ENCODE peak calls at places on chromosomes 5 and 9, in eight cellular contexts. One of them, this sample, is unnamed.

GRCh38 chr5:122849746-122850145 is 4.3 kb downstream of the SNX24 start:
- DNase-seq in frontal cortex: no peak
- DNase-seq in GM23338: no peak
- DNase-seq in DND-41: no peak
- DNase-seq in HEK293T: no peak
- DNase-seq in naive thymus-derived CD8-positive, alpha-beta T cell: no peak
- DNase-seq in GM03348: no peak
- DNase-seq in fibroblast of the conjunctiva: no peak
- DNase-seq in this sample: no peak

GRCh38 chr5:19986036-19986619 is 1.9 kb downstream of the CDH18 start:
- DNase-seq in frontal cortex: no peak
- DNase-seq in GM23338: no peak
- DNase-seq in DND-41: no peak
- DNase-seq in HEK293T: no peak
- DNase-seq in naive thymus-derived CD8-positive, alpha-beta T cell: no peak
- DNase-seq in GM03348: no peak
- DNase-seq in fibroblast of the conjunctiva: peak; percentile 46
- DNase-seq in this sample: no peak

GRCh38 chr5:174531782-174532191 is 192.6 kb upstream of the MSX2 start:
- DNase-seq in frontal cortex: no peak
- DNase-seq in GM23338: no peak
- DNase-seq in DND-41: peak; percentile 4
- DNase-seq in HEK293T: no peak
- DNase-seq in naive thymus-derived CD8-positive, alpha-beta T cell: no peak
- DNase-seq in GM03348: no peak
- DNase-seq in fibroblast of the conjunctiva: no peak
- DNase-seq in this sample: no peak

GRCh38 chr5:23419115-23419514 is 88.3 kb upstream of the PRDM9 start:
- DNase-seq in frontal cortex: no peak
- DNase-seq in GM23338: peak; percentile 57
- DNase-seq in DND-41: no peak
- DNase-seq in HEK293T: peak; percentile 68
- DNase-seq in naive thymus-derived CD8-positive, alpha-beta T cell: no peak
- DNase-seq in GM03348: no peak
- DNase-seq in fibroblast of the conjunctiva: no peak
- DNase-seq in this sample: no peak

GRCh38 chr9:136656795-136657611 is 5.7 kb upstream of the EGFL7 start:
- DNase-seq in frontal cortex: peak; percentile 24
- DNase-seq in GM23338: no peak
- DNase-seq in DND-41: no peak
- DNase-seq in HEK293T: no peak
- DNase-seq in naive thymus-derived CD8-positive, alpha-beta T cell: no peak
- DNase-seq in GM03348: no peak
- DNase-seq in fibroblast of the conjunctiva: no peak
- DNase-seq in this sample: no peak

GRCh38 chr5:76819851-76820280 is 1.0 kb downstream of the F2RL1 start:
- DNase-seq in frontal cortex: no peak
- DNase-seq in GM23338: peak; percentile 43
- DNase-seq in DND-41: no peak
- DNase-seq in HEK293T: peak; percentile 31
- DNase-seq in naive thymus-derived CD8-positive, alpha-beta T cell: no peak
- DNase-seq in GM03348: no peak
- DNase-seq in fibroblast of the conjunctiva: no peak
- DNase-seq in this sample: no peak

GRCh38 chr5:140214831-140215230 is 39.8 kb downstream of the CYSTM1 start:
- DNase-seq in frontal cortex: no peak
- DNase-seq in GM23338: no peak
- DNase-seq in DND-41: peak; percentile 48
- DNase-seq in HEK293T: no peak
- DNase-seq in naive thymus-derived CD8-positive, alpha-beta T cell: no peak
- DNase-seq in GM03348: peak; percentile 64
- DNase-seq in fibroblast of the conjunctiva: peak; percentile 14
- DNase-seq in this sample: peak; percentile 21

GRCh38 chr5:117559005-117559844 is 984.6 kb upstream of the SEMA6A start:
- DNase-seq in frontal cortex: no peak
- DNase-seq in GM23338: no peak
- DNase-seq in DND-41: no peak
- DNase-seq in HEK293T: no peak
- DNase-seq in naive thymus-derived CD8-positive, alpha-beta T cell: no peak
- DNase-seq in GM03348: no peak
- DNase-seq in fibroblast of the conjunctiva: no peak
- DNase-seq in this sample: no peak

GRCh38 chr5:72079288-72079687 is 28.0 kb upstream of the MAP1B start:
- DNase-seq in frontal cortex: no peak
- DNase-seq in GM23338: peak; percentile 65
- DNase-seq in DND-41: no peak
- DNase-seq in HEK293T: peak; percentile 23
- DNase-seq in naive thymus-derived CD8-positive, alpha-beta T cell: no peak
- DNase-seq in GM03348: peak; percentile 9
- DNase-seq in fibroblast of the conjunctiva: no peak
- DNase-seq in this sample: no peak

GRCh38 chr5:19605846-19606407 is 382.1 kb downstream of the CDH18 start:
- DNase-seq in frontal cortex: no peak
- DNase-seq in GM23338: no peak
- DNase-seq in DND-41: no peak
- DNase-seq in HEK293T: no peak
- DNase-seq in naive thymus-derived CD8-positive, alpha-beta T cell: no peak
- DNase-seq in GM03348: no peak
- DNase-seq in fibroblast of the conjunctiva: no peak
- DNase-seq in this sample: no peak

GRCh38 chr5:59837071-59837470 is 56.5 kb downstream of the PDE4D start:
- DNase-seq in frontal cortex: no peak
- DNase-seq in GM23338: no peak
- DNase-seq in DND-41: no peak
- DNase-seq in HEK293T: no peak
- DNase-seq in naive thymus-derived CD8-positive, alpha-beta T cell: no peak
- DNase-seq in GM03348: no peak
- DNase-seq in fibroblast of the conjunctiva: no peak
- DNase-seq in this sample: no peak

GRCh38 chr9:124320062-124320973 is 62.6 kb downstream of the NEK6 start:
- DNase-seq in frontal cortex: peak; percentile 56
- DNase-seq in GM23338: peak; percentile 90
- DNase-seq in DND-41: peak; percentile 61
- DNase-seq in HEK293T: peak; percentile 87
- DNase-seq in naive thymus-derived CD8-positive, alpha-beta T cell: peak; percentile 11
- DNase-seq in GM03348: peak; percentile 92
- DNase-seq in fibroblast of the conjunctiva: peak; percentile 44
- DNase-seq in this sample: no peak

GRCh38 chr5:180194410-180195345 is 14.3 kb downstream of the RASGEF1C start:
- DNase-seq in frontal cortex: no peak
- DNase-seq in GM23338: no peak
- DNase-seq in DND-41: no peak
- DNase-seq in HEK293T: no peak
- DNase-seq in naive thymus-derived CD8-positive, alpha-beta T cell: no peak
- DNase-seq in GM03348: no peak
- DNase-seq in fibroblast of the conjunctiva: no peak
- DNase-seq in this sample: no peak

GRCh38 chr5:39661026-39661779 is 236.4 kb upstream of the DAB2 start:
- DNase-seq in frontal cortex: no peak
- DNase-seq in GM23338: no peak
- DNase-seq in DND-41: no peak
- DNase-seq in HEK293T: no peak
- DNase-seq in naive thymus-derived CD8-positive, alpha-beta T cell: no peak
- DNase-seq in GM03348: no peak
- DNase-seq in fibroblast of the conjunctiva: no peak
- DNase-seq in this sample: no peak

GRCh38 chr5:40677456-40677855 is 2.3 kb upstream of the PTGER4 start:
- DNase-seq in frontal cortex: no peak
- DNase-seq in GM23338: no peak
- DNase-seq in DND-41: no peak
- DNase-seq in HEK293T: no peak
- DNase-seq in naive thymus-derived CD8-positive, alpha-beta T cell: no peak
- DNase-seq in GM03348: no peak
- DNase-seq in fibroblast of the conjunctiva: no peak
- DNase-seq in this sample: no peak

GRCh38 chr5:60372786-60373185 is 327.2 kb downstream of the DEPDC1B start:
- DNase-seq in frontal cortex: no peak
- DNase-seq in GM23338: no peak
- DNase-seq in DND-41: no peak
- DNase-seq in HEK293T: no peak
- DNase-seq in naive thymus-derived CD8-positive, alpha-beta T cell: no peak
- DNase-seq in GM03348: no peak
- DNase-seq in fibroblast of the conjunctiva: no peak
- DNase-seq in this sample: no peak

GRCh38 chr5:136155078-136155477 is 22.4 kb downstream of the SMAD5 start:
- DNase-seq in frontal cortex: no peak
- DNase-seq in GM23338: no peak
- DNase-seq in DND-41: no peak
- DNase-seq in HEK293T: no peak
- DNase-seq in naive thymus-derived CD8-positive, alpha-beta T cell: no peak
- DNase-seq in GM03348: no peak
- DNase-seq in fibroblast of the conjunctiva: no peak
- DNase-seq in this sample: no peak

GRCh38 chr9:89500008-89500407 is 2.1 kb upstream of the SEMA4D start:
- DNase-seq in frontal cortex: no peak
- DNase-seq in GM23338: no peak
- DNase-seq in DND-41: no peak
- DNase-seq in HEK293T: no peak
- DNase-seq in naive thymus-derived CD8-positive, alpha-beta T cell: no peak
- DNase-seq in GM03348: no peak
- DNase-seq in fibroblast of the conjunctiva: no peak
- DNase-seq in this sample: no peak

GRCh38 chr9:86713456-86713855 is 233.8 kb downstream of the GAS1 start:
- DNase-seq in frontal cortex: no peak
- DNase-seq in GM23338: no peak
- DNase-seq in DND-41: no peak
- DNase-seq in HEK293T: no peak
- DNase-seq in naive thymus-derived CD8-positive, alpha-beta T cell: no peak
- DNase-seq in GM03348: peak; percentile 47
- DNase-seq in fibroblast of the conjunctiva: no peak
- DNase-seq in this sample: no peak

GRCh38 chr5:74341221-74341620 is 299.3 kb downstream of the ENC1 start:
- DNase-seq in frontal cortex: no peak
- DNase-seq in GM23338: no peak
- DNase-seq in DND-41: no peak
- DNase-seq in HEK293T: no peak
- DNase-seq in naive thymus-derived CD8-positive, alpha-beta T cell: no peak
- DNase-seq in GM03348: no peak
- DNase-seq in fibroblast of the conjunctiva: no peak
- DNase-seq in this sample: no peak

GRCh38 chr5:126002222-126002897 is 420.8 kb upstream of the GRAMD2B start:
- DNase-seq in frontal cortex: no peak
- DNase-seq in GM23338: no peak
- DNase-seq in DND-41: no peak
- DNase-seq in HEK293T: peak; percentile 28
- DNase-seq in naive thymus-derived CD8-positive, alpha-beta T cell: no peak
- DNase-seq in GM03348: peak; percentile 16
- DNase-seq in fibroblast of the conjunctiva: peak; percentile 95
- DNase-seq in this sample: peak; percentile 92

GRCh38 chr5:124065508-124065907 is 553.5 kb downstream of the CSNK1G3 start:
- DNase-seq in frontal cortex: no peak
- DNase-seq in GM23338: no peak
- DNase-seq in DND-41: no peak
- DNase-seq in HEK293T: no peak
- DNase-seq in naive thymus-derived CD8-positive, alpha-beta T cell: no peak
- DNase-seq in GM03348: no peak
- DNase-seq in fibroblast of the conjunctiva: no peak
- DNase-seq in this sample: no peak

GRCh38 chr9:84862786-84863185 is 193.3 kb downstream of the NTRK2 start:
- DNase-seq in frontal cortex: no peak
- DNase-seq in GM23338: peak; percentile 89
- DNase-seq in DND-41: no peak
- DNase-seq in HEK293T: no peak
- DNase-seq in naive thymus-derived CD8-positive, alpha-beta T cell: no peak
- DNase-seq in GM03348: peak; percentile 73
- DNase-seq in fibroblast of the conjunctiva: peak; percentile 42
- DNase-seq in this sample: no peak

GRCh38 chr5:36177715-36178556 is 26.0 kb downstream of the SKP2 start:
- DNase-seq in frontal cortex: no peak
- DNase-seq in GM23338: peak; percentile 14
- DNase-seq in DND-41: no peak
- DNase-seq in HEK293T: peak; percentile 30
- DNase-seq in naive thymus-derived CD8-positive, alpha-beta T cell: no peak
- DNase-seq in GM03348: peak; percentile 44
- DNase-seq in fibroblast of the conjunctiva: peak; percentile 37
- DNase-seq in this sample: peak; percentile 24

GRCh38 chr5:24714757-24715156 is 70.0 kb upstream of the CDH10 start:
- DNase-seq in frontal cortex: no peak
- DNase-seq in GM23338: peak; percentile 1
- DNase-seq in DND-41: no peak
- DNase-seq in HEK293T: no peak
- DNase-seq in naive thymus-derived CD8-positive, alpha-beta T cell: no peak
- DNase-seq in GM03348: peak; percentile 13
- DNase-seq in fibroblast of the conjunctiva: no peak
- DNase-seq in this sample: no peak

GRCh38 chr5:135004376-135004775 is 29.7 kb downstream of the PITX1 start:
- DNase-seq in frontal cortex: no peak
- DNase-seq in GM23338: no peak
- DNase-seq in DND-41: no peak
- DNase-seq in HEK293T: no peak
- DNase-seq in naive thymus-derived CD8-positive, alpha-beta T cell: no peak
- DNase-seq in GM03348: no peak
- DNase-seq in fibroblast of the conjunctiva: no peak
- DNase-seq in this sample: no peak

GRCh38 chr5:150497274-150497988 is 10.5 kb upstream of the NDST1 start:
- DNase-seq in frontal cortex: no peak
- DNase-seq in GM23338: no peak
- DNase-seq in DND-41: no peak
- DNase-seq in HEK293T: peak; percentile 46
- DNase-seq in naive thymus-derived CD8-positive, alpha-beta T cell: no peak
- DNase-seq in GM03348: peak; percentile 93
- DNase-seq in fibroblast of the conjunctiva: peak; percentile 74
- DNase-seq in this sample: peak; percentile 71

GRCh38 chr5:112933105-112933504 is 11.1 kb upstream of the REEP5 start:
- DNase-seq in frontal cortex: no peak
- DNase-seq in GM23338: no peak
- DNase-seq in DND-41: no peak
- DNase-seq in HEK293T: no peak
- DNase-seq in naive thymus-derived CD8-positive, alpha-beta T cell: no peak
- DNase-seq in GM03348: no peak
- DNase-seq in fibroblast of the conjunctiva: no peak
- DNase-seq in this sample: no peak

GRCh38 chr9:98191210-98191609 is 1.2 kb downstream of the CORO2A start:
- DNase-seq in frontal cortex: no peak
- DNase-seq in GM23338: no peak
- DNase-seq in DND-41: no peak
- DNase-seq in HEK293T: no peak
- DNase-seq in naive thymus-derived CD8-positive, alpha-beta T cell: no peak
- DNase-seq in GM03348: no peak
- DNase-seq in fibroblast of the conjunctiva: no peak
- DNase-seq in this sample: no peak

GRCh38 chr5:73826761-73827450 is 200.9 kb downstream of the ARHGEF28 start:
- DNase-seq in frontal cortex: no peak
- DNase-seq in GM23338: peak; percentile 20
- DNase-seq in DND-41: no peak
- DNase-seq in HEK293T: no peak
- DNase-seq in naive thymus-derived CD8-positive, alpha-beta T cell: no peak
- DNase-seq in GM03348: peak; percentile 55
- DNase-seq in fibroblast of the conjunctiva: peak; percentile 74
- DNase-seq in this sample: peak; percentile 53

GRCh38 chr5:129245489-129245888 is 150.9 kb downstream of the ISOC1 start:
- DNase-seq in frontal cortex: peak; percentile 6
- DNase-seq in GM23338: no peak
- DNase-seq in DND-41: no peak
- DNase-seq in HEK293T: no peak
- DNase-seq in naive thymus-derived CD8-positive, alpha-beta T cell: no peak
- DNase-seq in GM03348: peak; percentile 3
- DNase-seq in fibroblast of the conjunctiva: no peak
- DNase-seq in this sample: no peak

GRCh38 chr9:93807166-93808013 is 147.8 kb downstream of the BARX1 start:
- DNase-seq in frontal cortex: no peak
- DNase-seq in GM23338: no peak
- DNase-seq in DND-41: no peak
- DNase-seq in HEK293T: no peak
- DNase-seq in naive thymus-derived CD8-positive, alpha-beta T cell: no peak
- DNase-seq in GM03348: peak; percentile 3
- DNase-seq in fibroblast of the conjunctiva: no peak
- DNase-seq in this sample: no peak

GRCh38 chr5:173201636-173202265 is 33.3 kb downstream of the NKX2-5 start:
- DNase-seq in frontal cortex: no peak
- DNase-seq in GM23338: no peak
- DNase-seq in DND-41: no peak
- DNase-seq in HEK293T: no peak
- DNase-seq in naive thymus-derived CD8-positive, alpha-beta T cell: no peak
- DNase-seq in GM03348: peak; percentile 86
- DNase-seq in fibroblast of the conjunctiva: peak; percentile 39
- DNase-seq in this sample: no peak

GRCh38 chr9:135343733-135344522 is 135.7 kb upstream of the PPP1R26 start:
- DNase-seq in frontal cortex: peak; percentile 65
- DNase-seq in GM23338: peak; percentile 85
- DNase-seq in DND-41: peak; percentile 50
- DNase-seq in HEK293T: peak; percentile 83
- DNase-seq in naive thymus-derived CD8-positive, alpha-beta T cell: peak; percentile 22
- DNase-seq in GM03348: peak; percentile 88
- DNase-seq in fibroblast of the conjunctiva: peak; percentile 5
- DNase-seq in this sample: no peak